ENCODE peak calls at places on chromosomes 12 and 14, in four cellular contexts. F is IMR-90, J is progenitor cell of endocrine pancreas, N is foreskin fibroblast. H is an unnamed sample.

GRCh38 chr12:13101854-13102375 is 1.6 kb downstream of the GSG1 start:
- DNase-seq in F (peak; percentile 46), J (no peak), N (peak; percentile 77), H (no peak)

GRCh38 chr14:62015248-62015647 is 253.0 kb downstream of the SNAPC1 start:
- DNase-seq in N (peak; percentile 42), J (no peak), F (peak; percentile 45), H (no peak)

GRCh38 chr12:49933793-49934192 is 16.7 kb upstream of the AQP2 start:
- DNase-seq in J (no peak), F (peak; percentile 67), N (peak; percentile 58), H (no peak)

GRCh38 chr12:11607313-11608081 is 42.0 kb upstream of the ETV6 start:
- DNase-seq in N (peak; percentile 38), J (no peak), F (peak; percentile 65), H (no peak)

GRCh38 chr12:52216107-52216506 is 16.9 kb upstream of the KRT7 start:
- DNase-seq in N (no peak), J (no peak), F (peak; percentile 28), H (no peak)

GRCh38 chr12:84183576-84183975 is 729.0 kb downstream of the SLC6A15 start:
- DNase-seq in N (no peak), F (no peak), J (no peak), H (no peak)

GRCh38 chr12:20653871-20654270 is 41.3 kb upstream of the SLCO1C1 start:
- DNase-seq in J (no peak), F (peak; percentile 11), N (no peak), H (no peak)

GRCh38 chr12:713281-713875 is 39.0 kb upstream of the WNK1 start:
- DNase-seq in J (no peak), F (no peak), N (no peak), H (no peak)

GRCh38 chr12:3135522-3136461 is 58.6 kb downstream of the TSPAN9 start:
- DNase-seq in F (peak; percentile 80), J (peak; percentile 52), N (peak; percentile 88), H (peak; percentile 57)

GRCh38 chr14:55645845-55646832 is 66.1 kb downstream of the KTN1 start:
- DNase-seq in J (no peak), F (no peak), N (no peak), H (no peak)
- TF ChIP-seq CTCF in J (no peak), F (no peak), N (no peak), H (no peak)

GRCh38 chr14:37172024-37172869 is at the start of gene SLC25A21:
- DNase-seq in N (peak; percentile 92), J (peak; percentile 61), F (peak; percentile 82), H (peak; percentile 72)
- TF ChIP-seq CTCF in N (peak; percentile 9), J (no peak), F (peak; percentile 7), H (no peak)

DNA sequence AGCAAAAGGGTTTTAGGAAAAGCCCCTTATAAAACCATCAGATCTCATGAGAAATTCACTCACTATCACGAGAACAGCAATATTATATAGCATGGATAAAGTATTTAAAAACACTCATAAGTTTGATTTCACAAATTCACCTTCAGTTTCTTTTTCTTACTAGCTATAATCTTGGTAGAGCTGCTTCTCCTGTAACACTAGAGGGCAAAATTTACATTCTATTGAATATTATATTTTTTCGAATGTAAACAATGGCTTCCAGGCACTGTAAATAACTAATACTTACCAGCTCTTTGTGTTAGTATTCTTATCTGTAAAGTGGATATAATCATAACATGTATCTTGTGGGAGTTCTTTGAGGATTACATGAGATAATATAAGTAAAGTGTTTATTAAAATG is 259.6 kb downstream of the CCER1 start:
- DNase-seq in N (peak; percentile 16), J (no peak), F (peak; percentile 23), H (no peak)
- TF ChIP-seq CTCF in N (peak; percentile 22), J (no peak), F (peak; percentile 32), H (no peak)

DNA sequence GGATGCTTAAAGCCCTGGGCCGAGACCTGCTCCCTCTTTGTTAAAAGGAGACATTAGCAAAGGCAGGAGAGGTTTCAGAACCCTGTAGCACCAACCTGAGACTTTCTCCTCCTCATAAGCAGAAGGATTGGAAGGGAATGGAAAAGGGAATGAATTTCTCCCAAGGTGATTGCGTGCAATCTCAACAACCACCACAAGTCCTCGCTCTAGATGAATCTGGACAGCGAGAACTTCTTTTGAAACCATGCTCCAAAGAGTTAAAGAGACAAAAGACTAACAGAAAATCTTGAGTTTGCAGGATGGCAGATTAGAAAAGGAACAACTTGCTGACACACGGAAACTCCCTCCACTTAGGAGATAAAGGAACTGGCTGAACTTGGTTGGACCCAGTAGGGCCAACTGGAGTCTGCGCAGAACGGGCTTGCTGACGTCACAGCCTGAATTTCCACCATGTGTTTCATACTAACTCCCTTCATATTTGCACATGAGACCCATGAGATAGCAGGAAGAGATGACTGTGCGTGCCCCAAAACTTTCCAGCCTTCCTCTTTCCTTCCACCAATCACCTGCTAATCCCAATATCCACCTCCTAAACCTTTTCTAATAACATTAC is 137.0 kb downstream of the PTPN11 start:
- DNase-seq in F (no peak), J (no peak), N (no peak), H (no peak)
- TF ChIP-seq CTCF in F (no peak), J (peak; percentile 12), N (no peak), H (peak; percentile 50)